ENCODE peak calls at places on chromosome 4, in seven cellular contexts. O is esophagus squamous epithelium; T is adrenal gland; X is CD8-positive, alpha-beta T cell; B is cardiac muscle cell; L is left lung; M is prostate gland. D is an unnamed sample.

GRCh38 chr4:110041742-110042141 is 129.1 kb downstream of the EGF start:
- DNase-seq in O (no peak), T (no peak), X (no peak), B (no peak), L (no peak), M (no peak), D (no peak)

GRCh38 chr4:94412019-94413017 is 39.4 kb upstream of the PDLIM5 start:
- DNase-seq in O (no peak), T (peak; percentile 27), X (no peak), B (peak; percentile 93), L (no peak), M (peak; percentile 8), D (no peak)

GRCh38 chr4:27009539-27009938 is 148.9 kb downstream of the STIM2 start:
- DNase-seq in O (no peak), T (no peak), X (no peak), B (no peak), L (no peak), M (no peak), D (no peak)

GRCh38 chr4:103018391-103019318 is 850 bp downstream of the SLC9B1 start:
- DNase-seq in O (no peak), T (peak; percentile 42), X (no peak), B (no peak), L (no peak), M (peak; percentile 19), D (no peak)

GRCh38 chr4:16573744-16574143 is 324.7 kb downstream of the LDB2 start:
- DNase-seq in O (no peak), T (peak; percentile 56), X (no peak), B (peak; percentile 80), L (no peak), M (no peak), D (no peak)

GRCh38 chr4:113057891-113058290 is 8.4 kb downstream of the ANK2 start:
- DNase-seq in O (no peak), T (no peak), X (no peak), B (no peak), L (no peak), M (no peak), D (no peak)

GRCh38 chr4:55762815-55763214 is 56.8 kb upstream of the EXOC1L start:
- DNase-seq in O (no peak), T (no peak), X (no peak), B (no peak), L (no peak), M (no peak), D (peak; percentile 75)

GRCh38 chr4:32789026-32789608 is 2068.9 kb downstream of the PCDH7 start:
- DNase-seq in O (no peak), T (no peak), X (no peak), B (peak; percentile 47), L (no peak), M (no peak), D (no peak)

GRCh38 chr4:5370286-5370685 is 319.0 kb downstream of the STK32B start:
- DNase-seq in O (no peak), T (no peak), X (no peak), B (no peak), L (no peak), M (no peak), D (no peak)

GRCh38 chr4:168751263-168752225 is 254.7 kb downstream of the PALLD start:
- DNase-seq in O (no peak), T (no peak), X (no peak), B (peak; percentile 56), L (no peak), M (no peak), D (no peak)

GRCh38 chr4:16505726-16506125 is 279.5 kb upstream of the TAPT1 start:
- DNase-seq in O (no peak), T (no peak), X (no peak), B (peak; percentile 57), L (no peak), M (no peak), D (peak; percentile 79)

GRCh38 chr4:154399259-154399974 is 92.2 kb downstream of the DCHS2 start:
- DNase-seq in O (no peak), T (no peak), X (no peak), B (peak; percentile 23), L (no peak), M (no peak), D (peak; percentile 29)

GRCh38 chr4:125262079-125262478 is 52.7 kb upstream of the FAT4 start:
- DNase-seq in O (no peak), T (no peak), X (no peak), B (no peak), L (no peak), M (no peak), D (peak; percentile 40)

GRCh38 chr4:188109157-188109755 is at the start of gene TRIML2:
- DNase-seq in O (no peak), T (no peak), X (no peak), B (no peak), L (no peak), M (no peak), D (no peak)

GRCh38 chr4:174209296-174209695 is 74.2 kb downstream of the FBXO8 start:
- DNase-seq in O (no peak), T (no peak), X (no peak), B (no peak), L (no peak), M (no peak), D (no peak)

DNA sequence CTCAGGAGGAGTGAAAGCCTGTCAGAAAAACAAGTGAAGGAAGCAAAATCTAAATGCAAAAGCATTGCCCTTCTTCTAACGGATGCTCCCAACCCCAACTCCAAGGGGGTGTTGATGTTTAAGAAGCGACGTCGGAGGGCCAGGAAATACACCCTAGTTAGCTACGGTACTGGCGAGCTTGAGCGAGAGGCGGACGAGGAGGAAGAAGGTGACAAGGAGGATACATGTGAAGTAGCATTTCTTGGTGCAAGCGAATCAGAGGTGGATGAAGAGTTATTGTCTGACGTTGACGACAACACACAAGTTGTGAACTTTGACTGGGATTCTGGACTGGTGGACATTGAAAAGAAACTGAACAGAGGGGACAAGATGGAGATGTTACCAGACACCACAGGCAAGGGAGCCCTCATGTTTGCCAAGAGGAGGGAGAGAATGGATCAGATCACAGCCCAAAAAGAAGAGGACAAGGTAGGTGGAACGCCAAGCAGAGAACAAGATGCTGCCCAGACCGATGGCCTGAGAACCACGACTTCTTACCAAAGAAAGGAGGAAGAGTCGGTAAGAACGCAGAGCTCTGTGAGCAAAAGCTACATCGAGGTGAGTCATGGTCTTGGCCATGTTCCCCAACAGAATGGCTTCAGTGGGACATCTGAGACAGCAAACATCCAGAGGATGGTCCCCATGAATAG is 105.6 kb upstream of the MYOZ2 start:
- DNase-seq in O (no peak), T (no peak), X (no peak), B (no peak), L (no peak), M (no peak), D (no peak)
- H3K4me3 ChIP-seq in O (peak overlapping the region; percentile 39), T (no peak overlapping the region), X (no peak overlapping the region), B (no peak overlapping the region), L (no peak overlapping the region), M (no peak overlapping the region), D (no peak overlapping the region)

DNA sequence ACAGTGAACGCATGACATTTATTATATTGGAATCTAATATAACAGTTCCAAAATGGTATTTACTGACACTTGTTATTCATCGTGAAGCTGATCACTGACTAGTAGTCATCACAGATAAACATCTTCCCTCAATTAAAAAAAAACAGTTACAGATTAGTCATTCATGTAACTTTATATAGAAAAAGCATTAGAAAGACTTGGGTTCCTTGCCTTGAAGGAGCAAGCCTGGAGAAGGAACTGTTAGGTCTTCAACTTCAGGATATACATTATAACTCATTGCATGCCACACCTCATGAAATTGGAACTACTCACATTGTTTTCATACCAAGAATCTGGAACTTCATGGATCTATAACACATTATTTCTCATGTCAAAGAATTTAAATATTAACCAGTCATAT is 317.7 kb downstream of the CCSER1 start:
- DNase-seq in O (no peak), T (no peak), X (no peak), B (no peak), L (no peak), M (no peak), D (no peak)
- H3K27ac ChIP-seq in O (no peak overlapping the region), T (no peak overlapping the region), X (no peak overlapping the region), B (no peak overlapping the region), L (no peak overlapping the region), M (no peak overlapping the region), D (no peak overlapping the region)

GRCh38 chr4:81032174-81032551 is 1.7 kb downstream of the BMP3 start:
- DNase-seq in O (no peak), T (no peak), X (no peak), B (no peak), L (no peak), M (no peak), D (peak; percentile 24)

GRCh38 chr4:81030061-81030616 is 369 bp upstream of the BMP3 start:
- DNase-seq in O (no peak), T (no peak), X (no peak), B (no peak), L (no peak), M (no peak), D (peak; percentile 29)

GRCh38 chr4:81031389-81032173 is 1.1 kb downstream of the BMP3 start:
- DNase-seq in O (no peak), T (no peak), X (no peak), B (no peak), L (peak; percentile 80), M (no peak), D (peak; percentile 56)

GRCh38 chr4:81032805-81033684 is 2.5 kb downstream of the BMP3 start:
- DNase-seq in O (no peak), T (no peak), X (no peak), B (no peak), L (no peak), M (no peak), D (peak; percentile 7)

GRCh38 chr4:81030617-81031388 is at the start of gene BMP3:
- DNase-seq in O (no peak), T (no peak), X (no peak), B (peak; percentile 32), L (peak; percentile 79), M (peak; percentile 10), D (peak; percentile 74)
- H3K4me3 ChIP-seq in O (peak within 1 kb of the TSS; percentile 42), T (peak within 1 kb of the TSS; percentile 26), X (peak within 1 kb of the TSS; percentile 42), B (peak within 1 kb of the TSS; percentile 40), L (peak within 1 kb of the TSS; percentile 38), M (peak within 1 kb of the TSS; percentile 35), D (peak within 1 kb of the TSS; percentile 70)

GRCh38 chr4:40452490-40452813 is 117.3 kb downstream of the CHRNA9 start:
- DNase-seq in O (no peak), T (no peak), X (no peak), B (no peak), L (no peak), M (no peak), D (no peak)

GRCh38 chr4:40446785-40447184 is 111.7 kb downstream of the CHRNA9 start:
- DNase-seq in O (no peak), T (no peak), X (no peak), B (no peak), L (no peak), M (peak; percentile 57), D (no peak)

GRCh38 chr4:40445671-40446070 is 110.5 kb downstream of the CHRNA9 start:
- DNase-seq in O (no peak), T (no peak), X (no peak), B (no peak), L (no peak), M (no peak), D (no peak)

GRCh38 chr4:40453912-40454311 is 118.8 kb downstream of the CHRNA9 start:
- DNase-seq in O (no peak), T (no peak), X (no peak), B (no peak), L (no peak), M (no peak), D (no peak)

DNA sequence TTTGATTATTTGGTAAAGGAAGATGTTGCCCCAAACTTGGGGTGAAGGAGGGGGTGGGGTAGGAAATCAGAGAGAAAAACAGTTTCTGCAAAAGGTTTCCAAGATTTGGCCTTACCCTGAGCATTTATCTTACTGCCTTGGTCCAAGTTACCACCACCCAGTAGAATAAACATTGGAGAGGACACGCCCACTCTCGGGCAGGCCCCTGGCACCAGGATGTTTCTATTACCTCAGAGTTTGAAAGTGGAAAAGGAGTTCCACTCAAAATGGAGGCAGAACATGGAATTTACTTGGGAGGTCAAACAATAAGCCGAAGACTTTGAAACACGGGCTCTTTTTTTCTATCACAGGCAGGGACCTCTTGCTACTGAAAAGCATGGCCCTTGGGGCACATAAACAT is 113.7 kb downstream of the CHRNA9 start:
- DNase-seq in O (no peak), T (no peak), X (no peak), B (no peak), L (no peak), M (peak; percentile 56), D (no peak)
- H3K27ac ChIP-seq in O (peak overlapping the region; percentile 73), T (no peak overlapping the region), X (no peak overlapping the region), B (no peak overlapping the region), L (no peak overlapping the region), M (peak overlapping the region; percentile 57), D (no peak overlapping the region)